ENCODE peak calls at places on chromosomes 12 and 14, in seven cellular contexts. F is pancreas; M is endothelial cell of umbilical vein; N is CD8-positive, alpha-beta memory T cell; Q is cardiac muscle cell; L is neural progenitor cell; B is heart right ventricle. S is an unnamed sample.

GRCh38 chr14:49975799-49976198 is 82.9 kb downstream of the ARF6 start:
- DNase-seq in F (no peak), M (no peak), N (no peak), Q (no peak), L (no peak), B (no peak), S (no peak)

GRCh38 chr14:28243600-28243999 is 523.0 kb upstream of the FOXG1 start:
- DNase-seq in F (no peak), M (no peak), N (no peak), Q (peak; percentile 63), L (peak; percentile 11), B (no peak), S (peak; percentile 40)

GRCh38 chr12:107325075-107325474 is 231.7 kb upstream of the CRY1 start:
- DNase-seq in F (no peak), M (no peak), N (no peak), Q (no peak), L (no peak), B (no peak), S (no peak)

GRCh38 chr14:69049675-69050074 is 70.6 kb upstream of the ACTN1 start:
- DNase-seq in F (no peak), M (peak; percentile 96), N (no peak), Q (no peak), L (no peak), B (no peak), S (peak; percentile 94)

GRCh38 chr14:52400846-52401245 is 86.7 kb downstream of the PTGER2 start:
- DNase-seq in F (no peak), M (no peak), N (no peak), Q (no peak), L (no peak), B (no peak), S (no peak)

GRCh38 chr12:8544295-8544694 is 3.6 kb upstream of the CLEC4E start:
- DNase-seq in F (peak; percentile 73), M (peak; percentile 81), N (peak; percentile 59), Q (peak; percentile 80), L (peak; percentile 78), B (no peak), S (peak; percentile 84)

GRCh38 chr12:6792522-6793201 is 3.3 kb downstream of the CD4 start:
- DNase-seq in F (no peak), M (no peak), N (no peak), Q (peak; percentile 32), L (peak; percentile 49), B (no peak), S (peak; percentile 3)

GRCh38 chr14:32366256-32366655 is 37.2 kb downstream of the AKAP6 start:
- DNase-seq in F (no peak), M (no peak), N (no peak), Q (peak; percentile 18), L (peak; percentile 6), B (no peak), S (peak; percentile 52)

GRCh38 chr12:57899010-57899662 is 42.2 kb upstream of the ATP23 start:
- DNase-seq in F (peak; percentile 65), M (peak; percentile 59), N (peak; percentile 72), Q (no peak), L (no peak), B (peak; percentile 43), S (peak; percentile 80)

GRCh38 chr12:66003951-66004350 is 126.6 kb downstream of the LLPH start:
- DNase-seq in F (no peak), M (no peak), N (no peak), Q (no peak), L (no peak), B (no peak), S (no peak)

GRCh38 chr12:96501908-96502307 is 12.5 kb downstream of the CFAP54 start:
- DNase-seq in F (no peak), M (no peak), N (no peak), Q (no peak), L (no peak), B (no peak), S (no peak)

GRCh38 chr12:109775172-109775881 is 57.9 kb downstream of the TRPV4 start:
- DNase-seq in F (peak; percentile 88), M (peak; percentile 62), N (peak; percentile 63), Q (peak; percentile 81), L (peak; percentile 82), B (peak; percentile 79), S (peak; percentile 86)

GRCh38 chr12:45745861-45746277 is 16.4 kb downstream of the ARID2 start:
- DNase-seq in F (no peak), M (peak; percentile 22), N (no peak), Q (no peak), L (no peak), B (no peak), S (peak; percentile 70)

GRCh38 chr12:122850695-122851350 is 15.6 kb downstream of the HIP1R start:
- DNase-seq in F (no peak), M (peak; percentile 46), N (no peak), Q (no peak), L (no peak), B (no peak), S (no peak)

GRCh38 chr12:119479121-119479561 is 114.4 kb upstream of the TMEM233 start:
- DNase-seq in F (no peak), M (no peak), N (no peak), Q (no peak), L (no peak), B (no peak), S (no peak)

GRCh38 chr14:97771340-97772045 is 974.3 kb downstream of the VRK1 start:
- DNase-seq in F (no peak), M (no peak), N (no peak), Q (no peak), L (no peak), B (no peak), S (no peak)

GRCh38 chr12:124921200-124922008 is 7.0 kb upstream of the UBC start:
- DNase-seq in F (peak; percentile 70), M (peak; percentile 72), N (peak; percentile 38), Q (peak; percentile 66), L (peak; percentile 69), B (peak; percentile 51), S (peak; percentile 78)

GRCh38 chr14:95958105-95958504 is 81.1 kb upstream of the C14orf132 start:
- DNase-seq in F (no peak), M (no peak), N (no peak), Q (no peak), L (no peak), B (no peak), S (no peak)

GRCh38 chr12:132856581-132856980 is 27.9 kb upstream of the GOLGA3 start:
- DNase-seq in F (no peak), M (no peak), N (no peak), Q (no peak), L (no peak), B (no peak), S (no peak)

GRCh38 chr12:42090899-42091298 is 53.8 kb downstream of the GXYLT1 start:
- DNase-seq in F (no peak), M (peak; percentile 80), N (no peak), Q (no peak), L (no peak), B (no peak), S (peak; percentile 62)

GRCh38 chr12:110641512-110641911 is 27.6 kb downstream of the TCTN1 start:
- DNase-seq in F (no peak), M (no peak), N (no peak), Q (peak; percentile 33), L (peak; percentile 44), B (no peak), S (peak; percentile 24)

DNA sequence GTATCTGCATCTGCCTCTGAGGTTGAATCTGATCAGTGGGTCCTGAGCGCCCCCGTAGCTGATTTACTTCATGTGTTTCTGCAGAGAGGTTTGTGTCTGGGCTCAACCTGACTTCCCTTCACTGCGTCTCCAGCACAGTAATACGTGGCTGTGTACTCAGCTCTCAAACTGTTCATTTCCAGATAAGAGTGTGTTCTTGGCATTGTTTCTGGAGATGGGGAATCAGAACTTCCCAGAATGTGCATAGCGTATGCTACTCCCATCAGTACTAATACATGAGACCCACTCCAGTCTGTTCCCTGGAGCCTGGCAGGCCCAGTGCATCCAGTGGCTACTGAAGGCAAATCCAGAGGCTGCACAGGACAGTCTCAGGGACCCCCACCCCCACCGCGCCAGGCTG is 1297.2 kb downstream of the TMEM121 start:
- DNase-seq in F (no peak), M (no peak), N (no peak), Q (no peak), L (no peak), B (no peak), S (no peak)
- H3K9me3 ChIP-seq in F (no peaks in the 10 kb centered on the region), M (peaks cover 7% of the 10 kb centered on the region), N (no peaks in the 10 kb centered on the region), Q (no peaks in the 10 kb centered on the region), L (peaks cover 16% of the 10 kb centered on the region), B (no peaks in the 10 kb centered on the region), S (no peaks in the 10 kb centered on the region)

GRCh38 chr12:53956914-53957536 is 2.3 kb downstream of the HOXC12 start:
- DNase-seq in F (no peak), M (no peak), N (no peak), Q (no peak), L (no peak), B (no peak), S (no peak)

GRCh38 chr12:53956251-53956887 is 1.7 kb downstream of the HOXC12 start:
- DNase-seq in F (no peak), M (no peak), N (no peak), Q (no peak), L (no peak), B (no peak), S (no peak)

GRCh38 chr12:53960187-53961024 is 5.7 kb downstream of the HOXC12 start:
- DNase-seq in F (no peak), M (no peak), N (no peak), Q (no peak), L (no peak), B (no peak), S (no peak)

GRCh38 chr12:53959314-53959713 is 4.6 kb downstream of the HOXC12 start:
- DNase-seq in F (no peak), M (no peak), N (no peak), Q (no peak), L (no peak), B (no peak), S (no peak)

GRCh38 chr12:53958128-53958527 is 3.4 kb downstream of the HOXC12 start:
- DNase-seq in F (no peak), M (no peak), N (no peak), Q (no peak), L (no peak), B (no peak), S (no peak)
- H3K9me3 ChIP-seq in F (no peaks in the 10 kb centered on the region), M (no peaks in the 10 kb centered on the region), N (no peaks in the 10 kb centered on the region), Q (no peaks in the 10 kb centered on the region), L (no peaks in the 10 kb centered on the region), B (no peaks in the 10 kb centered on the region), S (peaks cover 5% of the 10 kb centered on the region)

DNA sequence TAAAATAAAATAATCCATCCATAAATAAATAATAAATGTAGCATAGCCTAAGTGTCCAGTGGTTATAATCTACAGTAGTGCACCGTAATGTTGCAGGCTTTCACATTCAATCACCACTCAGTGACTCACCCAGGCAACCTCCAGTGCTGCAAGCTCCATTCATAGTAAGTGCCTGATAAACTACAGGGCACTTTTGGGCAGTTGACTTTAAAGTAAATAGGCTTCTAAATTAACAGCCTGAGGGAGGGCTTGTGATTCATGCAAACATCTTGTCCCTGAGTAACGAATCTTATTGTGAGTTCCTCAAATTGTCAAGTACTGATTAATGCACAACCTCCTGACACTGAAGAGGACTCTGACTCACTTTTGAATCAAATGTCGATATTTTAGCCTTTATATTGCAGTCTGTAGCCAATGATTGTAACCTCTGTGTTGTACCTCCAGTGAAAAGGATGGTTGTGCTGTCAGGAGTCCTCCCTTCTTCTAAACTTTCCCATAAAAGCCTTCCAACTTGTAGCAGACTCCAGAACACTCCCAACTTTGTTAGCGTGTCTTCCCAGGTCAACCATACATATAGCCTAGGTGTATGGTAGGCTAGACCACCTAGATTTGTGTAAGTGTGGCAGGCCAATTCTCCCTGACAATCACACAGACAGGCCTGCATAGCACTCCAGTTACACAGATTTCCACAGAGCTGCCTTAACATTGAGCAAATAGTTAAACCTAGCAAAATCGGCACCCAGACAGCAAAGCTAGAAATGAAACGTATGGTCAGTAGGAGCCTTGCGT is 54.9 kb upstream of the BICD1 start:
- DNase-seq in F (no peak), M (peak; percentile 77), N (no peak), Q (peak; percentile 68), L (no peak), B (no peak), S (peak; percentile 79)
- H3K9me3 ChIP-seq in F (no peaks in the 10 kb centered on the region), M (no peaks in the 10 kb centered on the region), N (peaks cover 8% of the 10 kb centered on the region), Q (no peaks in the 10 kb centered on the region), L (no peaks in the 10 kb centered on the region), B (no peaks in the 10 kb centered on the region), S (no peaks in the 10 kb centered on the region)

GRCh38 chr12:34190054-34190453 is 167.8 kb downstream of the ALG10 start:
- DNase-seq in F (no peak), M (no peak), N (no peak), Q (no peak), L (no peak), B (no peak), S (no peak)
- H3K9me3 ChIP-seq in F (no peaks in the 10 kb centered on the region), M (no peaks in the 10 kb centered on the region), N (no peaks in the 10 kb centered on the region), Q (no peaks in the 10 kb centered on the region), L (peaks cover 11% of the 10 kb centered on the region), B (no peaks in the 10 kb centered on the region), S (no peaks in the 10 kb centered on the region)